ENCODE peak calls at places on chromosomes 12 and 14, in four cellular contexts. K is breast epithelium, G is Calu3, V is OCI-LY7. B is an unnamed sample.

GRCh38 chr12:52523825-52524224 is 3.6 kb upstream of the KRT5 start:
- DNase-seq in V (no peak), G (no peak), K (no peak), B (no peak)

GRCh38 chr12:43882578-43883178 is 46.8 kb downstream of the TMEM117 start:
- DNase-seq in K (no peak), G (peak; percentile 25), V (peak; percentile 56), B (peak; percentile 34)

GRCh38 chr12:89959188-89959587 is 250.6 kb upstream of the ATP2B1 start:
- DNase-seq in G (no peak), V (no peak), K (no peak), B (no peak)

GRCh38 chr12:92210062-92210461 is 64.4 kb upstream of the BTG1 start:
- DNase-seq in K (no peak), V (peak; percentile 37), G (no peak), B (no peak)

GRCh38 chr12:114698566-114699163 is 14.7 kb upstream of the TBX3 start:
- DNase-seq in G (no peak), K (no peak), V (no peak), B (no peak)

GRCh38 chr12:116727261-116727660 is 10.6 kb downstream of the SPRING1 start:
- DNase-seq in G (no peak), K (no peak), V (no peak), B (no peak)

GRCh38 chr12:77231548-77231947 is 166.2 kb upstream of the E2F7 start:
- DNase-seq in G (peak; percentile 69), K (peak; percentile 52), V (no peak), B (peak; percentile 80)

GRCh38 chr12:92029902-92030586 is 115.6 kb downstream of the BTG1 start:
- DNase-seq in G (no peak), K (no peak), V (no peak), B (no peak)

GRCh38 chr12:10719482-10719881 is 3.6 kb downstream of the YBX3 start:
- DNase-seq in K (no peak), G (no peak), V (no peak), B (no peak)

GRCh38 chr12:107657621-107658020 is 28.0 kb upstream of the PWP1 start:
- DNase-seq in G (no peak), K (no peak), V (no peak), B (no peak)

GRCh38 chr14:83071888-83072501 is 1538.3 kb upstream of the SEL1L start:
- DNase-seq in G (peak; percentile 1), K (no peak), V (peak; percentile 39), B (no peak)

GRCh38 chr12:31250179-31250578 is 75.8 kb downstream of the SINHCAF start:
- DNase-seq in G (no peak), V (peak; percentile 12), K (no peak), B (no peak)

GRCh38 chr14:61585598-61586538 is 109.4 kb upstream of the HIF1A start:
- DNase-seq in G (no peak), V (no peak), K (peak; percentile 61), B (no peak)

GRCh38 chr14:49984419-49984818 is 91.5 kb downstream of the ARF6 start:
- DNase-seq in G (no peak), V (no peak), K (no peak), B (no peak)

GRCh38 chr14:101188571-101188915 is 285.0 kb upstream of the RTL1 start:
- DNase-seq in V (no peak), K (no peak), G (no peak), B (no peak)

GRCh38 chr14:96783306-96784224 is 13.6 kb upstream of the VRK1 start:
- DNase-seq in V (no peak), K (no peak), G (peak; percentile 15), B (no peak)

GRCh38 chr14:95126906-95127530 is 30.3 kb downstream of the DICER1 start:
- DNase-seq in V (no peak), K (no peak), G (no peak), B (no peak)

GRCh38 chr14:25444381-25444780 is 394.4 kb upstream of the STXBP6 start:
- DNase-seq in G (no peak), V (no peak), K (no peak), B (no peak)

GRCh38 chr12:48105867-48106563 is at the start of gene SENP1:
- DNase-seq in V (peak; percentile 92), K (peak; percentile 86), G (peak; percentile 82), B (peak; percentile 62)

GRCh38 chr12:105368047-105368646 is 37.7 kb downstream of the C12orf75 start:
- DNase-seq in V (no peak), G (no peak), K (no peak), B (no peak)

GRCh38 chr12:66354291-66354690 is 52.0 kb downstream of the HELB start:
- DNase-seq in V (no peak), K (no peak), G (no peak), B (no peak)

GRCh38 chr12:45130881-45131281 is 80.0 kb upstream of the DBX2 start:
- DNase-seq in K (no peak), V (peak; percentile 53), G (peak; percentile 54), B (peak; percentile 15)

GRCh38 chr14:61701946-61702345 is 6.6 kb downstream of the HIF1A start:
- DNase-seq in K (no peak), G (peak; percentile 24), V (no peak), B (no peak)

GRCh38 chr12:19643635-19644034 is 204.3 kb downstream of the AEBP2 start:
- DNase-seq in V (no peak), G (peak; percentile 22), K (no peak), B (peak; percentile 11)

GRCh38 chr14:103543140-103543539 is 14.1 kb downstream of the TRMT61A start:
- DNase-seq in K (no peak), G (no peak), V (no peak), B (no peak)

GRCh38 chr12:131865196-131865875 is 29.1 kb upstream of the ULK1 start:
- DNase-seq in K (no peak), V (no peak), G (peak; percentile 70), B (no peak)

GRCh38 chr14:77130386-77130785 is 11.2 kb downstream of the ZDHHC22 start:
- DNase-seq in V (no peak), K (no peak), G (no peak), B (no peak)

GRCh38 chr12:74111688-74112360 is 425.8 kb upstream of the ATXN7L3B start:
- DNase-seq in V (peak; percentile 11), K (no peak), G (peak; percentile 66), B (no peak)

GRCh38 chr12:27623645-27624044 is 72.6 kb upstream of the REP15 start:
- DNase-seq in K (no peak), G (no peak), V (no peak), B (no peak)

GRCh38 chr14:44963775-44964380 is 1.9 kb downstream of the TOGARAM1 start:
- DNase-seq in V (peak; percentile 27), G (no peak), K (no peak), B (no peak)

GRCh38 chr14:74945852-74946658 is 9.3 kb downstream of the PGF start:
- DNase-seq in V (peak; percentile 79), K (no peak), G (peak; percentile 86), B (no peak)

GRCh38 chr14:70886421-70887206 is 20.6 kb upstream of the PCNX1 start:
- DNase-seq in G (no peak), V (peak; percentile 33), K (no peak), B (no peak)

GRCh38 chr12:119740835-119741234 is 72.9 kb downstream of the PRKAB1 start:
- DNase-seq in K (no peak), V (no peak), G (no peak), B (no peak)

GRCh38 chr14:94355191-94355794 is 32.2 kb upstream of the SERPINA6 start:
- DNase-seq in G (peak; percentile 48), V (no peak), K (no peak), B (peak; percentile 56)

GRCh38 chr12:40170593-40170992 is 54.2 kb upstream of the LRRK2 start:
- DNase-seq in G (no peak), K (no peak), V (no peak), B (no peak)

GRCh38 chr12:92648242-92649031 is 54.4 kb upstream of the PLEKHG7 start:
- DNase-seq in V (no peak), K (no peak), G (no peak), B (no peak)

GRCh38 chr12:13992585-13992984 is 11.2 kb upstream of the GRIN2B start:
- DNase-seq in K (no peak), G (no peak), V (no peak), B (no peak)

GRCh38 chr14:72675126-72675525 is 218.8 kb downstream of the DPF3 start:
- DNase-seq in K (no peak), V (no peak), G (no peak), B (no peak)

GRCh38 chr14:72678360-72678759 is 215.5 kb downstream of the DPF3 start:
- DNase-seq in K (no peak), V (no peak), G (no peak), B (no peak)

GRCh38 chr14:72679106-72679505 is 214.8 kb downstream of the DPF3 start:
- DNase-seq in G (no peak), V (no peak), K (no peak), B (no peak)

GRCh38 chr14:72677664-72678063 is 216.2 kb downstream of the DPF3 start:
- DNase-seq in V (no peak), G (no peak), K (no peak), B (no peak)

GRCh38 chr14:72673179-72673578 is 220.7 kb downstream of the DPF3 start:
- DNase-seq in K (no peak), G (no peak), V (no peak), B (no peak)
- TF ChIP-seq CTCF in K (no peak), G (no peak), V (no peak), B (no peak)

DNA sequence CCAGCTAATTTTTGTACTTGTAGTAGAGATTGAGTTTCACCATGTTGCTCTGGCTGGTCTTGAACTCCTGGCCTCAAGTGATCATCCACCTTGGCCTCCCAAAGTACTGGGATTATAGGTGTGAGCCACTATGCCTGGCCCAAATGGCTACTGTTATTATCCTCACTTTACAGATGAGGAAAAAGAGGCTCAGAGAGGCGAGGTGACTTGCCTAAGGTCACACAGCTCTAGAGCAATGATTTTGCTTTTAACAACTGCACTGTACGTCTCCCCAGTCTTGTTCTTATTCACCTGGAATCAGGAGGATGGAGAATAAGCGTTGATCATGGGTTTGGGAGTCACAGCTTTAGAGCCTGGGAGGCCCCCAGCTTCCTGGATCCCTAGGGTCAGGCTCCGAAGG is 69.8 kb upstream of the NCOR2 start:
- DNase-seq in V (no peak), K (no peak), G (no peak), B (no peak)
- TF ChIP-seq CTCF in V (no peak), K (no peak), G (no peak), B (no peak)

GRCh38 chr12:94603434-94604068 is 46.8 kb downstream of the TMCC3 start:
- DNase-seq in V (peak; percentile 61), K (no peak), G (peak; percentile 83), B (no peak)
- TF ChIP-seq CTCF in V (peak; percentile 96), K (no peak), G (peak; percentile 89), B (peak; percentile 60)

DNA sequence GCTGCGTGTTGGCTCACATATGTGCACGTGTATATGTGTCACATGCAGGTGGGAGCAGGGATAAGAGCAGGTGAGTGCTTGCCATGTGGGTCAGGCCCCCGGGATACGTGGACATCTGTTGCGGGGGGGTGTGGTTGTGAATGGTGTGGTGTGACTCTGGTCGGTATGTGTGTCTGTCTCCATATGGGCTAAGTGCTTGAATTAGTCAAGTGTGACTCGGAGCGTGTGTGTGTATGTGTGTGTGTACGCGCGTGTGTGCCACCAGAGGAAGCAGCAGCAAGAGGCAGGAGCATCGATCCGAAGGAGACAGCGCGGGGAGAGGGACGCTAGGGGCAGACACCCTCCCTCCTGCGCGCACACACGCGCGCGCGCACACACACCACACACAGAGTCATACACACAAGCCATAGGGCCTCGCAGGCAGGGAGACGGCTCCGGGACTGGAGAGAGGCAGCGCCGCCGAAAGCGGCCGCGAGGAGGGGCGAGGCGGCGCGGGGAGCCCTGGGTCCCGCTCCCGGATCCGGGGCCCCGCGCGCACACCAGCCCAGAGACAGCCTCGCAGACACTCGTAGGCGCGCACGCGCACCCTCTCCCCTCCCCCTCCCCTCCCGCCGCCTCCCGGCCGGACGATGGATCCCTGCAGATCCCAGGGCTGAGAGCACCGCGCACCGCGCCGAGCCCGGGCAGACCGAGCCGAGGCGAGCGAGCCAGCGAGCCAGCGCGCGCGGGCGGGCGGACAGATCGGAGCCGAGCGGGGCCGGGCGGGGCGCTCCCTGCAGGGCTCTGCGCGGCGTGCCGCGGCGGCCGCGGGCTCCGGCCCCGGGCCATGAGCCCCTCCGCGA is at the start of gene ASIC1:
- DNase-seq in V (peak; percentile 45), K (peak; percentile 71), G (peak; percentile 61), B (no peak)
- TF ChIP-seq CTCF in V (no peak), K (no peak), G (no peak), B (no peak)

B was measured in AG09319.